ENCODE peak calls at places on chromosomes 1 and 21, in four cellular contexts. C, J, P and Q are unnamed samples.

GRCh38 chr1:226172589-226172988 is 14.0 kb downstream of the ACBD3 start:
- DNase-seq in C (no peak), J (no peak), P (no peak), Q (no peak)

GRCh38 chr1:164630626-164631396 is 71.8 kb downstream of the PBX1 start:
- DNase-seq in C (no peak), J (no peak), P (no peak), Q (no peak)

GRCh38 chr1:1120866-1121563 is 5.1 kb upstream of the C1orf159 start:
- DNase-seq in C (no peak), J (no peak), P (no peak), Q (no peak)

GRCh38 chr1:3923378-3924185 is 23.5 kb upstream of the C1orf174 start:
- DNase-seq in C (no peak), J (no peak), P (no peak), Q (no peak)

GRCh38 chr1:58031416-58031815 is 515.1 kb downstream of the OMA1 start:
- DNase-seq in C (no peak), J (no peak), P (no peak), Q (no peak)

GRCh38 chr1:183100575-183100974 is 77.4 kb downstream of the LAMC1 start:
- DNase-seq in C (no peak), J (no peak), P (no peak), Q (no peak)

GRCh38 chr1:243623831-243624230 is 226.2 kb downstream of the AKT3 start:
- DNase-seq in C (no peak), J (no peak), P (no peak), Q (no peak)

GRCh38 chr21:32728455-32729237 is 833 bp upstream of the SYNJ1 start:
- DNase-seq in C (no peak), J (no peak), P (no peak), Q (no peak)

GRCh38 chr1:1371354-1371740 is 3.7 kb downstream of the AURKAIP1 start:
- DNase-seq in C (no peak), J (no peak), P (no peak), Q (no peak)

GRCh38 chr1:94165843-94166242 is 44.9 kb upstream of the ABCA4 start:
- DNase-seq in C (no peak), J (no peak), P (no peak), Q (no peak)

GRCh38 chr21:28832013-28832714 is 160.5 kb downstream of the LTN1 start:
- DNase-seq in C (no peak), J (no peak), P (no peak), Q (no peak)

GRCh38 chr1:113928129-113928949 is 785 bp upstream of the HIPK1 start:
- DNase-seq in C (no peak), J (no peak), P (no peak), Q (peak)

GRCh38 chr1:156086256-156086662 is 4.0 kb upstream of the MEX3A start:
- DNase-seq in C (no peak), J (peak), P (peak), Q (no peak)

GRCh38 chr21:41164052-41164451 is 3.9 kb upstream of the BACE2 start:
- DNase-seq in C (no peak), J (no peak), P (no peak), Q (no peak)

GRCh38 chr1:60759257-60759656 is 323.1 kb upstream of the NFIA start:
- DNase-seq in C (no peak), J (no peak), P (no peak), Q (no peak)

GRCh38 chr1:199955235-199955634 is 72.3 kb upstream of the NR5A2 start:
- DNase-seq in C (no peak), J (no peak), P (no peak), Q (no peak)

GRCh38 chr1:233707153-233707905 is 93.4 kb downstream of the KCNK1 start:
- DNase-seq in C (peak), J (no peak), P (no peak), Q (no peak)

GRCh38 chr1:97919568-97920261 is 1.1 kb downstream of the DPYD start:
- DNase-seq in C (no peak), J (no peak), P (no peak), Q (peak)

GRCh38 chr1:240709676-240710075 is 97.7 kb upstream of the GREM2 start:
- DNase-seq in C (no peak), J (no peak), P (no peak), Q (no peak)

GRCh38 chr1:29508458-29509107 is 272.3 kb downstream of the PTPRU start:
- DNase-seq in C (no peak), J (peak), P (no peak), Q (no peak)

GRCh38 chr1:35717911-35718476 is 690 bp downstream of the C1orf216 start:
- DNase-seq in C (peak), J (peak), P (peak), Q (no peak)

GRCh38 chr1:190474587-190475305 is 2.9 kb downstream of the BRINP3 start:
- DNase-seq in C (no peak), J (no peak), P (no peak), Q (no peak)

GRCh38 chr1:167447521-167448136 is 70.7 kb downstream of the CD247 start:
- DNase-seq in C (peak), J (no peak), P (no peak), Q (no peak)

GRCh38 chr1:91121366-91121765 is 99.5 kb upstream of the ZNF644 start:
- DNase-seq in C (no peak), J (no peak), P (no peak), Q (no peak)

GRCh38 chr1:151371744-151372410 is 628 bp downstream of the SELENBP1 start:
- DNase-seq in C (peak), J (peak), P (peak), Q (no peak)

GRCh38 chr1:186244825-186245224 is 130.2 kb downstream of the TPR start:
- DNase-seq in C (no peak), J (no peak), P (no peak), Q (no peak)

GRCh38 chr1:19398309-19398760 is 86.2 kb downstream of the SLC66A1 start:
- DNase-seq in C (no peak), J (peak), P (no peak), Q (no peak)

GRCh38 chr1:239456788-239457187 is 70.4 kb downstream of the CHRM3 start:
- DNase-seq in C (no peak), J (no peak), P (no peak), Q (no peak)

GRCh38 chr1:47575855-47576757 is 138.3 kb downstream of the FOXD2 start:
- DNase-seq in C (no peak), J (no peak), P (no peak), Q (no peak)

GRCh38 chr1:202658766-202659165 is 51.5 kb downstream of the SYT2 start:
- DNase-seq in C (no peak), J (no peak), P (no peak), Q (no peak)

DNA sequence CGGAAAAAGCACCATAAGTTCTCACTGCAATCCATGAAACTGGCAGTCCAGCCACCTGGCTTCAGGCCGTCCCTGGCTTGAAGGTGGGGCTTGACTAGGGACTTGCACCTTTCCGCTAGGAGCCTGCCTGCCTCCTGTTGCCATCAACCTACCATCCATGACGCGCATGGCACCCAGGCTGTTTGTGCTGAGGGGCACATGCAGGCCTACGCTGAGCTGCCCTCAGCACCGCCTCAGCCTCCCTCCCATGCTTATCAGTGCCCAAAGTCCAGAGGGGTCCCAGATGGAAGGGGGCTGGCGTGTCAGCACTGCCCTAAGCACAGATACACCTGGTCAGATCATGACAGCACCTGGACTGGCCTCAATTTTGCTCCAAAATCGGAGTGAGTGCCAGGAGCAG is 190.2 kb upstream of the LYPLAL1 start:
- DNase-seq in C (no peak), J (no peak), P (no peak), Q (no peak)
- TF ChIP-seq CTCF in C (no peak), J (no peak), P (no peak), Q (no peak)

GRCh38 chr1:42888013-42888633 is 41.7 kb downstream of the ZNF691 start:
- DNase-seq in C (no peak), J (no peak), P (no peak), Q (no peak)

GRCh38 chr1:42887366-42887765 is 41.0 kb downstream of the ZNF691 start:
- DNase-seq in C (no peak), J (no peak), P (no peak), Q (no peak)

GRCh38 chr1:42889264-42889663 is 42.9 kb downstream of the ZNF691 start:
- DNase-seq in C (no peak), J (no peak), P (no peak), Q (no peak)

GRCh38 chr1:42893064-42893463 is 46.7 kb downstream of the ZNF691 start:
- DNase-seq in C (no peak), J (no peak), P (no peak), Q (no peak)

GRCh38 chr1:42891471-42891870 is 45.1 kb downstream of the ZNF691 start:
- DNase-seq in C (no peak), J (peak), P (no peak), Q (no peak)
- TF ChIP-seq CTCF in C (no peak), J (no peak), P (no peak), Q (no peak)

DNA sequence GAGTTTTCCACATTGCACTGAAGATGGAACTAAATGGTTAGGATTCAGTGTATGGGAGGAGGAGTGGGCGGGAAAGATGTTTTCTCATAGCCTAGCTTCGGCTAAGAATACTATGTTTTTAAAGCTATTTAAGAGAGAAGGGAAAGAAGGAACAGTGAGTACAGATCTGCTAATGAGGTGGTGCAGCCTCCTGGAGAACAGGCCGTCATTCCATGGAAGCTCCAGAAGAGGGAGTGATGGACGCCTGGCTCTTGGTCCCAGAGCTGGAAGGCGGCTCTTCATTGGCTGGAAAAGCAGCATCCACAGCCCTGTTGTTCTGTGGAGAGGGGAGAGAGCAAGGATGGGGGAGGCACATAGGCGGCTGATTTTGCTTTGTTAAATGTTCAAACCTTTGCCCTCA is 6.9 kb downstream of the CAMK1G start:
- DNase-seq in C (peak), J (no peak), P (no peak), Q (no peak)
- TF ChIP-seq CTCF in C (peak), J (no peak), P (peak), Q (no peak)

GRCh38 chr1:221478050-221478949 is 263.6 kb downstream of the DUSP10 start:
- DNase-seq in C (no peak), J (peak), P (peak), Q (peak)
- TF ChIP-seq CTCF in C (peak), J (peak), P (peak), Q (peak)

GRCh38 chr21:42669069-42669468 is 15.6 kb downstream of the PDE9A start:
- DNase-seq in C (no peak), J (no peak), P (peak), Q (no peak)
- TF ChIP-seq CTCF in C (no peak), J (no peak), P (peak), Q (no peak)

DNA sequence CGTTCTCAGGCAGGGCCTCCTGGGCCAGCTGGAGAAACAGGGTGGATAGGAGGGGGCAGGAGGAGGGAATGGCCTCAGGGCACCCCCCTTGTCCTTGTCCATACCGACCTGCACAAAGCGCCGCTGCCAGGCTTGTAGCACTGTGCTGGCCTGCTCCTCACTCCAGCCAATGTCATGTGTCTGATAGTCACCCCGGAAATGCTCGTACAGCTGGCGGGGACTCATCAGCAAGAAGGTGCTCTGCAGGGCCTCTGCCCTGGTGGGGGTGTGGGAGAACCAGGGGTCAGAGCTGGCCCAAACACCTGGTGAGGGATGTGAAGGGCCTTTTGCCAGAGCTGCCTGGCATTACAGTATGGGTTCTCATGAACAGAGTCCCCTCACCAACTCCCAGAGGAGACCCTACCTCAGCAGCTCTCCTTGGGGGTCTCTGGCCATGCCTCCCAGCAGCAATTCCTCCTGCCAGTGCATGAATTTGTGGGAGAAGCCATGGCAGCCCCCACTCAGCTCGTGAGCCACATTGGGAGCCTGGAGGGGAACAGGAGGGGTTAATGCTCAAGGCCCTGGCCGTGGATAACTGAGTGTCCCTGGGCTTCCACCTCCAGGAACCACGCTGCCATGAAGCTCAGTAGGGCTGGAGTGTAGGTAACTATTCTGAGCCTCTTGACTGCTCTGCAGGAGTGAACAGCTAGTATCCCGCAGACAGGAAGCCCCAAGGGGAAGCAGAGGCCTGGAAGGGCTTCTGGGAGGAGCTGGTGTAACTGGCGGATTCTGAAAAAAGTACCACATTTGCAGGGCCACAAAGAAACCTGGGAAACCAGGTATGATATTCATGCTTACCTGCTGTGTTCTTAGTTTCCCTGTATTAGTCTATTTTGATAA is 13.3 kb downstream of the PTCH2 start:
- DNase-seq in C (no peak), J (no peak), P (no peak), Q (no peak)
- TF ChIP-seq CTCF in C (no peak), J (no peak), P (no peak), Q (no peak)

GRCh38 chr1:224641030-224641429 is 24.9 kb downstream of the CNIH3 start:
- DNase-seq in C (no peak), J (no peak), P (no peak), Q (no peak)
- TF ChIP-seq CTCF in C (peak), J (no peak), P (no peak), Q (peak)

GRCh38 chr1:25247829-25248754 is 838 bp upstream of the RSRP1 start:
- DNase-seq in C (no peak), J (no peak), P (no peak), Q (no peak)
- TF ChIP-seq CTCF in C (peak), J (no peak), P (no peak), Q (peak)

DNA sequence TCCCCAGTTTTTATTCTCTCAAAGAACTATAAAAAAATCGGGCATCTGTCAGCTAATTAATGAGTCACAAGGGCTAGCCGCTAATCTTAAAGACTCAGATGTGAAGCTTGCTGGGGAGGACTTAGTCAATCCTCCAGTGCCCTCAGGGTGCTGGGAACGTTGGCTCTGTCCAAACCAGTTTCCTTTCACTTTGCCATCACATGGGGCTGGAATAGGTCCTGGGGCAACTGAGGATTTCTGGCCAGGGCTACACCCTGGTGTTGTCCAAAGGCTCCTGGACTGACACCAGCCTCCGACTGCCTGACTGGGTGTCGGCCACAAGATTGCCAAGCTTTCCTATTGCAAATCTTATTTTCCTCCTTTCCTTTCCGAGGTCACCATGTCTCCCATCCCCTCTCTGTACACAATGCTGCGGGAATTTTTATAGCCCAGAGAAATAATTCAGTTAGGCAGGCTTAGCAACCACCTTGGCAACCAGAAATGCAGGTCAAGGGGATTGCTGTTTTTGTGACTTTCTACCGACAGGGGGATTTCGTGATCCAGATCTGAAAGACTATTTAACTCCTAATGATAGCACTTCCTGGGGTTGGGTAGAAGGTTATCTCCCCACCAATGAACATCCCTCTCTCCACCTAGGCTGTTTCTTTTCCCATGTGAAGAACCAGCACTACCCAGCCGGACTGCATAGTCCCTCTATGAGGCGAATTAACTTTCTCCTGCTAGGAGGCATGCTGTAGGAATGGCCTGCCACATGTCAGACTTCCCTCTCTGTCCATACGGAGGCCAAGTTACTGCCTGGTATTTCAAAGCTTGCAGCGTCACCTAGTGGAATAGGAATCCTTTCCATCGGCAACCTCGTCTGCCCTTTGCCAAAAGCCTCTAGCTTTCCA is 29.9 kb upstream of the CTBS start:
- DNase-seq in C (peak), J (no peak), P (peak), Q (no peak)
- TF ChIP-seq CTCF in C (peak), J (no peak), P (peak), Q (no peak)